ENCODE peak calls at places on chromosomes 2 and 18, in six cellular contexts. H is astrocyte of the spinal cord, Z is GM18507, O is AG08396, W is HFF-Myc, S is WTC11. Q is an unnamed sample.

GRCh38 chr18:22223263-22223960 is 54.0 kb downstream of the GATA6 start:
- DNase-seq in S (peak; percentile 21), H (peak; percentile 89), Z (no peak), W (peak; percentile 24), O (peak; percentile 68), Q (no peak)

GRCh38 chr18:24396082-24396623 is 1.5 kb downstream of the OSBPL1A start:
- DNase-seq in Z (no peak), S (no peak), W (no peak), O (no peak), H (no peak), Q (no peak)

GRCh38 chr18:13540783-13541182 is 185.6 kb downstream of the FAM210A start:
- DNase-seq in O (no peak), H (no peak), S (no peak), W (no peak), Z (no peak), Q (no peak)

GRCh38 chr2:118013724-118014491 is at the start of gene CCDC93:
- DNase-seq in O (peak; percentile 100), S (peak; percentile 84), Z (peak; percentile 97), W (peak; percentile 32), H (peak; percentile 82), Q (peak; percentile 91)

GRCh38 chr2:19031642-19032041 is 326.8 kb downstream of the OSR1 start:
- DNase-seq in S (no peak), Z (no peak), H (peak; percentile 8), W (no peak), O (no peak), Q (no peak)

GRCh38 chr2:80292474-80292873 is 12.1 kb downstream of the LRRTM1 start:
- DNase-seq in O (no peak), W (no peak), H (no peak), Z (no peak), S (no peak), Q (no peak)

GRCh38 chr2:128686881-128687550 is 368.3 kb upstream of the HS6ST1 start:
- DNase-seq in W (no peak), H (no peak), Z (no peak), S (no peak), O (peak; percentile 2), Q (no peak)

GRCh38 chr2:205496777-205497176 is 185.5 kb upstream of the NRP2 start:
- DNase-seq in H (peak; percentile 56), W (peak; percentile 78), O (peak; percentile 46), Z (no peak), S (no peak), Q (no peak)

GRCh38 chr2:180890781-180891180 is 89.6 kb upstream of the UBE2E3 start:
- DNase-seq in W (no peak), Z (no peak), O (no peak), S (no peak), H (no peak), Q (no peak)

GRCh38 chr2:20074001-20074648 is 22.7 kb upstream of the LAPTM4A start:
- DNase-seq in S (no peak), H (no peak), Z (no peak), W (no peak), O (no peak), Q (no peak)

GRCh38 chr2:88212251-88212790 is 42.2 kb downstream of the THNSL2 start:
- DNase-seq in H (no peak), W (no peak), Z (no peak), S (peak; percentile 56), O (peak; percentile 37), Q (no peak)

GRCh38 chr18:58695772-58696171 is 24.5 kb downstream of the MALT1 start:
- DNase-seq in H (no peak), W (no peak), O (no peak), S (no peak), Z (no peak), Q (no peak)

GRCh38 chr2:190343500-190344274 is at the start of gene INPP1:
- DNase-seq in Z (peak; percentile 40), W (no peak), H (peak; percentile 49), S (peak; percentile 60), O (peak; percentile 83), Q (peak; percentile 72)

GRCh38 chr2:134445981-134446380 is 192.1 kb downstream of the MGAT5 start:
- DNase-seq in Z (no peak), H (no peak), O (no peak), S (no peak), W (no peak), Q (no peak)

GRCh38 chr2:204321910-204322765 is 223.1 kb upstream of the PARD3B start:
- DNase-seq in S (no peak), O (peak; percentile 19), Z (no peak), W (peak; percentile 29), H (peak; percentile 33), Q (no peak)

GRCh38 chr2:234980476-234981187 is 28.8 kb downstream of the SH3BP4 start:
- DNase-seq in O (no peak), H (peak; percentile 72), W (no peak), S (no peak), Z (no peak), Q (no peak)

GRCh38 chr2:54871457-54872103 is 148.1 kb downstream of the EML6 start:
- DNase-seq in Z (no peak), O (no peak), W (no peak), H (peak; percentile 48), S (no peak), Q (no peak)

GRCh38 chr18:79543861-79544385 is 135.7 kb upstream of the CTDP1 start:
- DNase-seq in S (no peak), W (no peak), Z (no peak), H (no peak), O (no peak), Q (no peak)

GRCh38 chr2:149040451-149040850 is 2.0 kb downstream of the LYPD6B start:
- DNase-seq in W (no peak), H (no peak), S (peak; percentile 87), Z (no peak), O (no peak), Q (peak; percentile 40)

GRCh38 chr2:88757025-88757424 is 65.6 kb downstream of the RPIA start:
- DNase-seq in O (no peak), Z (no peak), W (no peak), S (no peak), H (no peak), Q (no peak)

GRCh38 chr2:150630587-150631235 is 143.2 kb upstream of the RND3 start:
- DNase-seq in Z (no peak), O (no peak), S (no peak), W (no peak), H (peak; percentile 61), Q (no peak)

GRCh38 chr2:158783923-158784322 is 11.2 kb upstream of the DAPL1 start:
- DNase-seq in W (no peak), O (no peak), S (no peak), H (no peak), Z (no peak), Q (no peak)

GRCh38 chr18:63511285-63511684 is 30.9 kb upstream of the SERPINB12 start:
- DNase-seq in S (peak; percentile 65), W (peak; percentile 26), Z (no peak), O (peak; percentile 22), H (peak; percentile 49), Q (peak; percentile 41)

GRCh38 chr2:157182204-157182709 is 75.2 kb upstream of the GALNT5 start:
- DNase-seq in S (no peak), O (no peak), H (peak; percentile 12), W (no peak), Z (no peak), Q (no peak)

GRCh38 chr2:105773568-105773967 is 28.9 kb downstream of the NCK2 start:
- DNase-seq in H (no peak), W (no peak), Z (no peak), O (no peak), S (no peak), Q (no peak)

GRCh38 chr2:233974530-233975071 is 57.4 kb downstream of the TRPM8 start:
- DNase-seq in H (peak; percentile 98), O (peak; percentile 90), S (no peak), W (peak; percentile 99), Z (no peak), Q (no peak)

GRCh38 chr2:218708086-218708485 is 2.5 kb upstream of the TTLL4 start:
- DNase-seq in H (no peak), Z (peak; percentile 39), W (no peak), O (no peak), S (no peak), Q (no peak)

GRCh38 chr2:190407662-190408537 is at the start of gene MFSD6:
- DNase-seq in W (no peak), Z (peak; percentile 36), H (no peak), O (peak; percentile 61), S (peak; percentile 63), Q (peak; percentile 71)

GRCh38 chr2:161134547-161135518 is 25.4 kb upstream of the TANK start:
- DNase-seq in O (no peak), Z (no peak), S (peak; percentile 14), H (peak; percentile 44), W (peak; percentile 11), Q (no peak)

GRCh38 chr18:28723506-28723905 is 546.6 kb upstream of the CDH2 start:
- DNase-seq in Z (no peak), W (no peak), H (no peak), O (no peak), S (no peak), Q (no peak)

GRCh38 chr2:70767699-70768584 is at the start of gene ADD2:
- DNase-seq in W (no peak), O (peak; percentile 46), S (peak; percentile 74), Z (no peak), H (peak; percentile 10), Q (peak; percentile 75)

GRCh38 chr2:66389651-66390131 is 45.2 kb upstream of the MEIS1 start:
- DNase-seq in W (no peak), Z (no peak), S (no peak), O (no peak), H (peak; percentile 13), Q (no peak)

GRCh38 chr2:165113414-165113813 is 90.4 kb downstream of the SCN3A start:
- DNase-seq in S (no peak), Z (no peak), O (no peak), H (peak; percentile 47), W (no peak), Q (no peak)

GRCh38 chr2:127175406-127175805 is 44.7 kb downstream of the CYP27C1 start:
- DNase-seq in O (peak; percentile 45), H (no peak), Z (no peak), W (no peak), S (no peak), Q (no peak)

GRCh38 chr2:2244508-2244907 is 86.6 kb downstream of the MYT1L start:
- DNase-seq in Z (no peak), S (no peak), W (no peak), H (no peak), O (no peak), Q (no peak)

GRCh38 chr2:64779117-64779690 is 125.5 kb upstream of the SERTAD2 start:
- DNase-seq in S (no peak), W (no peak), Z (no peak), H (peak; percentile 84), O (peak; percentile 57), Q (no peak)

GRCh38 chr2:60552096-60552850 is 1.2 kb downstream of the BCL11A start:
- DNase-seq in O (no peak), S (peak; percentile 54), H (peak; percentile 23), W (no peak), Z (no peak), Q (peak; percentile 63)

GRCh38 chr2:71807969-71808451 is 339.7 kb downstream of the CYP26B1 start:
- DNase-seq in Z (no peak), O (no peak), H (no peak), W (no peak), S (no peak), Q (no peak)